ENCODE peak calls at places on chromosomes 5 and 9, in seven cellular contexts. K, T, V, J, S, C and U are unnamed samples. For H3K36me3 and H3K4me1, the result is how much of the 10 kb centered on the place peaks cover.

GRCh38 chr9:93589688-93590087 is 13.3 kb downstream of the PHF2 start:
- DNase-seq in K (no peak), T (no peak), C (no peak), J (peak), V (peak), S (no peak), U (peak)

GRCh38 chr9:76798527-76798926 is 34.3 kb downstream of the PCA3 start:
- DNase-seq in C (no peak), J (no peak), K (no peak), T (no peak), S (no peak), V (no peak), U (no peak)

GRCh38 chr9:113547501-113547900 is 84.0 kb downstream of the RGS3 start:
- DNase-seq in V (no peak), T (peak), J (no peak), K (no peak), S (no peak), C (no peak), U (no peak)

GRCh38 chr9:126055386-126055785 is 271.2 kb upstream of the MVB12B start:
- DNase-seq in T (peak), V (peak), C (no peak), K (no peak), S (peak), J (no peak), U (no peak)

GRCh38 chr9:126608551-126608950 is 5.2 kb upstream of the LMX1B start:
- DNase-seq in V (no peak), C (no peak), T (no peak), S (peak), J (no peak), K (no peak), U (no peak)

GRCh38 chr9:79565245-79565644 is 6.5 kb upstream of the TLE4 start:
- DNase-seq in T (no peak), S (no peak), J (no peak), K (no peak), V (peak), C (no peak), U (peak)

GRCh38 chr5:115812372-115812771 is 4.1 kb downstream of the CDO1 start:
- DNase-seq in V (no peak), T (no peak), S (no peak), K (no peak), J (no peak), C (no peak), U (no peak)

GRCh38 chr5:7856855-7857254 is 5.9 kb upstream of the CFAP90 start:
- DNase-seq in K (peak), V (peak), J (peak), T (no peak), S (no peak), C (no peak), U (no peak)

GRCh38 chr5:93941897-93942296 is 200.5 kb upstream of the POU5F2 start:
- DNase-seq in J (no peak), K (no peak), C (no peak), T (no peak), V (no peak), S (no peak), U (no peak)

GRCh38 chr9:16294371-16294770 is 576.1 kb downstream of the BNC2 start:
- DNase-seq in J (no peak), V (peak), S (no peak), K (no peak), C (no peak), T (no peak), U (no peak)

GRCh38 chr9:29150606-29151005 is 1577.3 kb upstream of the C9orf72 start:
- DNase-seq in J (no peak), K (no peak), V (peak), C (no peak), T (no peak), S (no peak), U (no peak)

GRCh38 chr9:1042466-1042865 is 7.7 kb upstream of the DMRT2 start:
- DNase-seq in C (no peak), V (no peak), J (no peak), S (no peak), K (no peak), T (no peak), U (peak)

GRCh38 chr5:40441733-40442132 is 238.0 kb upstream of the PTGER4 start:
- DNase-seq in C (no peak), K (peak), V (no peak), J (no peak), T (no peak), S (no peak), U (no peak)

GRCh38 chr9:128136816-128137793 is 9.6 kb upstream of the PTGES2 start:
- DNase-seq in K (no peak), C (no peak), V (peak), S (no peak), J (no peak), T (peak), U (no peak)

GRCh38 chr9:83231039-83231438 is 168.1 kb upstream of the RASEF start:
- DNase-seq in J (no peak), S (no peak), T (no peak), C (no peak), V (peak), K (peak), U (no peak)

GRCh38 chr5:120382813-120383212 is 81.3 kb upstream of the PRR16 start:
- DNase-seq in T (no peak), V (peak), C (no peak), S (no peak), J (no peak), K (no peak), U (no peak)

GRCh38 chr5:72612810-72613209 is 105.6 kb upstream of the ZNF366 start:
- DNase-seq in J (no peak), S (no peak), K (no peak), V (peak), C (no peak), T (no peak), U (no peak)

GRCh38 chr9:109013678-109014145 is 413 bp upstream of the CTNNAL1 start:
- DNase-seq in V (peak), K (no peak), C (no peak), J (no peak), S (no peak), T (no peak), U (no peak)

GRCh38 chr5:4204616-4205151 is 609.1 kb downstream of the IRX1 start:
- DNase-seq in V (no peak), K (no peak), T (no peak), J (no peak), S (no peak), C (no peak), U (peak)

GRCh38 chr5:53479656-53480473 is 564 bp upstream of the FST start:
- DNase-seq in V (peak), K (peak), T (peak), J (peak), C (peak), S (peak), U (no peak)

GRCh38 chr5:131542723-131543122 is 92.3 kb downstream of the RAPGEF6 start:
- DNase-seq in C (no peak), T (no peak), S (no peak), J (no peak), K (no peak), V (no peak), U (no peak)

GRCh38 chr5:95519681-95520080 is 35.1 kb downstream of the SKIC3 start:
- DNase-seq in C (no peak), T (no peak), J (no peak), S (no peak), V (no peak), K (no peak), U (no peak)
- H3K36me3 ChIP-seq in C (half or more), T (half or more), J (under half), S (half or more), V (half or more), K (under half), U (half or more)

GRCh38 chr5:78642701-78643100 is 5.9 kb downstream of the LHFPL2 start:
- DNase-seq in C (no peak), J (no peak), V (no peak), K (no peak), S (no peak), T (no peak), U (no peak)
- H3K4me1 ChIP-seq in C (under half), J (under half), V (under half), K (half or more), S (under half), T (under half), U (half or more)

GRCh38 chr5:50873594-50874276 is 207.3 kb downstream of the PARP8 start:
- DNase-seq in K (no peak), S (no peak), T (no peak), C (no peak), V (no peak), J (no peak), U (no peak)

GRCh38 chr5:50874277-50874984 is 208.0 kb downstream of the PARP8 start:
- DNase-seq in K (peak), V (no peak), T (no peak), S (no peak), J (peak), C (no peak), U (no peak)

GRCh38 chr5:50874985-50875330 is 208.5 kb downstream of the PARP8 start:
- DNase-seq in C (no peak), J (no peak), T (no peak), S (no peak), K (no peak), V (no peak), U (no peak)
- H3K36me3 ChIP-seq in C (under half), J (under half), T (under half), S (under half), K (under half), V (under half), U (under half)

GRCh38 chr9:20783057-20784038 is 99.3 kb downstream of the FOCAD start:
- DNase-seq in S (no peak), T (no peak), K (no peak), C (no peak), V (no peak), J (no peak), U (no peak)
- H3K4me1 ChIP-seq in S (under half), T (under half), K (under half), C (under half), V (under half), J (under half), U (under half)

DNA sequence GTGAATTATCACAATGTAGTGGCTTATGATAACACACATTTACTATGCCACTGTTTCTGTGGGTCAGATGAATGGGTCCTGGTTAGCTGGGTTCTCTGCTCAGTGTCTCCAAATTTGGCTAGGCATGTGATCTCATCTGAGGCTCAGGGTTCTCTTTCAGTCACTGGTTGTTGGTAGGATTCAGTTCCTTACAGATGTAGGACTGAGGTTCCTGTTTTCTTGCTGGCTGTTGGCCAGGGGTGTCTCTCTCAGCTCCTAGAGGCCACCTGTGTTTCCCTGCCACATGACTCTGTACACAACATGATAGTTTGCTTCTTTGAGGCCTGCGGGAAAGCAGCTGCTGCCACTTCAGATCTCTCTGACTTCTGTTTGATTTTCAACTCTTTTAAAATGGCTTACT is 7.1 kb downstream of the NFX1 start:
- DNase-seq in V (no peak), S (no peak), T (no peak), K (peak), C (peak), J (peak), U (no peak)
- H3K36me3 ChIP-seq in V (half or more), S (half or more), T (half or more), K (under half), C (half or more), J (half or more), U (half or more)

GRCh38 chr5:178235600-178235998 is 3.0 kb upstream of the PHYKPL start:
- DNase-seq in T (no peak), J (no peak), C (no peak), K (no peak), S (no peak), V (no peak), U (no peak)
- H3K4me1 ChIP-seq in T (half or more), J (under half), C (under half), K (half or more), S (half or more), V (under half), U (under half)

GRCh38 chr5:1493413-1493812 is 30.3 kb downstream of the LPCAT1 start:
- DNase-seq in S (no peak), V (no peak), T (no peak), C (no peak), K (no peak), J (no peak), U (no peak)

GRCh38 chr5:1490360-1490759 is 33.4 kb downstream of the LPCAT1 start:
- DNase-seq in K (no peak), C (no peak), V (no peak), S (no peak), J (no peak), T (no peak), U (no peak)

GRCh38 chr5:1493941-1494340 is 29.8 kb downstream of the LPCAT1 start:
- DNase-seq in S (no peak), T (no peak), J (no peak), K (no peak), C (no peak), V (no peak), U (no peak)

GRCh38 chr5:1494780-1495524 is 28.8 kb downstream of the LPCAT1 start:
- DNase-seq in V (no peak), K (no peak), J (peak), S (no peak), T (no peak), C (peak), U (no peak)

GRCh38 chr5:1492757-1493156 is 31.0 kb downstream of the LPCAT1 start:
- DNase-seq in S (no peak), J (no peak), T (no peak), V (no peak), K (no peak), C (no peak), U (no peak)
- H3K36me3 ChIP-seq in S (half or more), J (under half), T (under half), V (under half), K (under half), C (half or more), U (half or more)

GRCh38 chr9:34651876-34652602 is at the start of gene IL11RA:
- DNase-seq in V (peak), K (peak), C (peak), S (peak), J (peak), T (peak), U (peak)
- H3K4me1 ChIP-seq in V (half or more), K (half or more), C (half or more), S (under half), J (under half), T (half or more), U (half or more)

DNA sequence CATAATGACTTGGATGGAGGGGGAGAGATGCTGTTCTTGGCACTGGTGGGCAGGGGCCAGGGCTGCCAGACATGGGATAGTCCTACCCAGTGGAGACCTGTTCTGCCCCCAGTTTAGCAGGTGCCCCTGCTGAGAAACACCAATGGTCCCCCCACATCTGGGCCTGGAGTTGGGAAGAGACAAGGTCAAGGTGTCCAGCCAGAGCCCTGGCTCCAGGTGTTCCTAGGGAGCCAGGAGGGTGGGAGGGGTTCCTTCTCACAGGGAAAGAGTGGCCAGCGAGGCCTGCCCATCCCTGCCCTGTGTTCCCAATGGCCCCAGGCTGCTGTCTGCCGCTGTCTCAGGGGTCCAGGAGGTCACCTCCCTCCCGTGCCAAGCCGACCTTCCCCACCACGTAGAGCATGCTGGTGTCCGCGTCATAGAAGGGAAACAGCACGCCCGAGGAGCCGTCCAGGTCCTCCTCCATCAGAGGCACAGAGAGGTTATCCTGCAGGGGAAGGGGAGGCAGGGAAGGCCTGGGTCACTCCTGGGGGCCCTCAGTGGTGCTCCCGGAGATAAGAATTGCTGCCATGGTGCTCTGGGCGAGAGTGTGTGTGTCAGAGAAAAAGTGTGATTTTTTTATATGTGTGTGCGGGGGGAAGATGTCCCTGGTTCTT is 11.7 kb upstream of the TRIM14 start:
- DNase-seq in J (no peak), C (no peak), K (no peak), V (no peak), T (no peak), S (no peak), U (no peak)
- H3K36me3 ChIP-seq in J (under half), C (half or more), K (under half), V (under half), T (under half), S (under half), U (under half)